ENCODE peak calls at places on chromosomes 16 and 17, in ten cellular contexts. X is A172, N is left ventricle myocardium inferior, H is EL, J is glutamatergic neuron, C is tibial artery, L is lung microvascular endothelial cell, V is germinal center, I is breast epithelium, P is GM20000. D is an unnamed sample.

GRCh38 chr16:55643161-55643970 is 12.4 kb upstream of the SLC6A2 start:
- DNase-seq in X (no peak), N (no peak), H (no peak), J (no peak), C (no peak), L (peak; percentile 35), V (no peak), I (no peak), P (no peak), D (peak; percentile 25)

GRCh38 chr17:66764559-66764958 is 70.4 kb upstream of the CACNG5 start:
- DNase-seq in X (no peak), N (no peak), H (no peak), J (no peak), C (no peak), L (no peak), V (no peak), I (no peak), P (no peak), D (no peak)

GRCh38 chr17:31003225-31003866 is 32.5 kb downstream of the RNF135 start:
- DNase-seq in X (no peak), N (no peak), H (no peak), J (no peak), C (no peak), L (no peak), V (no peak), I (no peak), P (no peak), D (no peak)

GRCh38 chr17:39674702-39675389 is 6.6 kb downstream of the PNMT start:
- DNase-seq in X (no peak), N (peak; percentile 43), H (no peak), J (no peak), C (peak; percentile 45), L (no peak), V (peak; percentile 42), I (peak; percentile 77), P (peak; percentile 54), D (no peak)

GRCh38 chr16:84593825-84594724 is 23.8 kb downstream of the COTL1 start:
- DNase-seq in X (peak; percentile 45), N (no peak), H (no peak), J (peak; percentile 40), C (no peak), L (no peak), V (peak; percentile 87), I (no peak), P (peak; percentile 85), D (no peak)

GRCh38 chr16:90057738-90058173 is 19.4 kb downstream of the PRDM7 start:
- DNase-seq in X (peak; percentile 87), N (no peak), H (peak; percentile 89), J (no peak), C (no peak), L (no peak), V (no peak), I (no peak), P (peak; percentile 40), D (peak; percentile 65)

GRCh38 chr17:39365252-39365651 is 36.2 kb downstream of the FBXL20 start:
- DNase-seq in X (peak; percentile 16), N (no peak), H (peak; percentile 43), J (no peak), C (no peak), L (no peak), V (no peak), I (no peak), P (no peak), D (no peak)

GRCh38 chr16:2898831-2899563 is 12.7 kb upstream of the FLYWCH1 start:
- DNase-seq in X (no peak), N (no peak), H (no peak), J (no peak), C (no peak), L (no peak), V (no peak), I (no peak), P (no peak), D (no peak)

GRCh38 chr16:3021449-3022207 is 1.5 kb downstream of the TNFRSF12A start:
- DNase-seq in X (peak; percentile 97), N (peak; percentile 84), H (peak; percentile 98), J (peak; percentile 91), C (peak; percentile 77), L (no peak), V (peak; percentile 82), I (peak; percentile 84), P (peak; percentile 88), D (peak; percentile 99)

GRCh38 chr16:20519231-20519630 is 56.9 kb downstream of the ACSM2B start:
- DNase-seq in X (no peak), N (no peak), H (no peak), J (no peak), C (no peak), L (no peak), V (no peak), I (no peak), P (no peak), D (no peak)

GRCh38 chr17:73646409-73647305 is 2.4 kb upstream of the SDK2 start:
- DNase-seq in X (no peak), N (no peak), H (no peak), J (peak; percentile 60), C (no peak), L (no peak), V (peak; percentile 26), I (no peak), P (peak; percentile 25), D (no peak)

GRCh38 chr17:34254146-34254545 is 939 bp upstream of the CCL2 start:
- DNase-seq in X (peak; percentile 19), N (no peak), H (peak; percentile 89), J (no peak), C (peak; percentile 38), L (no peak), V (no peak), I (no peak), P (no peak), D (peak; percentile 79)

GRCh38 chr17:35559495-35559894 is 1.1 kb downstream of the SLFN14 start:
- DNase-seq in X (no peak), N (no peak), H (no peak), J (no peak), C (no peak), L (no peak), V (no peak), I (no peak), P (no peak), D (no peak)

GRCh38 chr17:37516131-37516561 is 26.5 kb downstream of the DUSP14 start:
- DNase-seq in X (peak; percentile 86), N (no peak), H (peak; percentile 53), J (no peak), C (no peak), L (no peak), V (no peak), I (no peak), P (no peak), D (no peak)

GRCh38 chr17:50222922-50223321 is 21.5 kb upstream of the COL1A1 start:
- DNase-seq in X (no peak), N (no peak), H (no peak), J (no peak), C (peak; percentile 62), L (no peak), V (no peak), I (no peak), P (no peak), D (no peak)

GRCh38 chr16:80824623-80825364 is 20.4 kb upstream of the CDYL2 start:
- DNase-seq in X (peak; percentile 59), N (no peak), H (peak; percentile 41), J (peak; percentile 22), C (peak; percentile 26), L (peak; percentile 85), V (peak; percentile 51), I (no peak), P (peak; percentile 52), D (peak; percentile 67)

GRCh38 chr16:20937736-20938135 is 37.2 kb downstream of the LYRM1 start:
- DNase-seq in X (no peak), N (no peak), H (no peak), J (no peak), C (no peak), L (no peak), V (no peak), I (no peak), P (no peak), D (no peak)

GRCh38 chr17:55433629-55434422 is 12.2 kb upstream of the MMD start:
- DNase-seq in X (peak; percentile 83), N (no peak), H (peak; percentile 95), J (no peak), C (peak; percentile 34), L (peak; percentile 70), V (no peak), I (peak; percentile 57), P (no peak), D (peak; percentile 95)

GRCh38 chr17:65359016-65359415 is 202.4 kb downstream of the AXIN2 start:
- DNase-seq in X (peak; percentile 97), N (no peak), H (peak; percentile 89), J (no peak), C (no peak), L (peak; percentile 30), V (no peak), I (no peak), P (no peak), D (peak; percentile 94)

GRCh38 chr16:75787421-75787820 is 61.1 kb upstream of the CPHXL start:
- DNase-seq in X (no peak), N (no peak), H (no peak), J (no peak), C (no peak), L (no peak), V (no peak), I (no peak), P (no peak), D (no peak)

GRCh38 chr17:47853616-47854015 is 2.7 kb upstream of the SP6 start:
- DNase-seq in X (no peak), N (no peak), H (no peak), J (no peak), C (no peak), L (peak; percentile 59), V (no peak), I (no peak), P (no peak), D (no peak)

GRCh38 chr17:15236281-15237105 is 28.6 kb downstream of the PMP22 start:
- DNase-seq in X (peak; percentile 25), N (no peak), H (no peak), J (no peak), C (no peak), L (no peak), V (no peak), I (no peak), P (no peak), D (peak; percentile 50)

GRCh38 chr17:1323336-1323735 is 43.9 kb downstream of the TRARG1 start:
- DNase-seq in X (no peak), N (no peak), H (no peak), J (no peak), C (no peak), L (no peak), V (no peak), I (no peak), P (no peak), D (no peak)

D was measured in M059J.